ENCODE peak calls at places on chromosome 3, in six cellular contexts. K is T-helper 17 cell; S is islet precursor cell; Z is EL; Y is T-helper 1 cell; H is stimulated activated CD8-positive, alpha-beta memory T cell treated with anti-CD3 and anti-CD28 coated beads, Interleukin-15, amount 100 ng/mL, for 4 hours. P is an unnamed sample.

GRCh38 chr3:11784962-11785361 is 61.7 kb downstream of the TAMM41 start:
- DNase-seq in K (no peak), S (no peak), Z (no peak), Y (peak), H (no peak), P (no peak)

GRCh38 chr3:126146525-126147146 is 33.8 kb downstream of the ALDH1L1 start:
- DNase-seq in K (no peak), S (peak), Z (no peak), Y (no peak), H (no peak), P (peak)

GRCh38 chr3:106025151-106025722 is 156.4 kb upstream of the CBLB start:
- DNase-seq in K (no peak), S (peak), Z (no peak), Y (no peak), H (no peak), P (peak)

GRCh38 chr3:53763353-53763752 is 82.9 kb downstream of the CHDH start:
- DNase-seq in K (no peak), S (no peak), Z (no peak), Y (no peak), H (no peak), P (no peak)

GRCh38 chr3:64575211-64575844 is 112.5 kb downstream of the ADAMTS9 start:
- DNase-seq in K (no peak), S (no peak), Z (peak), Y (no peak), H (no peak), P (no peak)

GRCh38 chr3:192409203-192409837 is 318.0 kb downstream of the FGF12 start:
- DNase-seq in K (no peak), S (peak), Z (peak), Y (no peak), H (no peak), P (no peak)

GRCh38 chr3:8743911-8744310 is 10.3 kb downstream of the CAV3 start:
- DNase-seq in K (no peak), S (no peak), Z (no peak), Y (no peak), H (no peak), P (no peak)

GRCh38 chr3:66644549-66644948 is 143.7 kb upstream of the LRIG1 start:
- DNase-seq in K (no peak), S (no peak), Z (no peak), Y (no peak), H (no peak), P (no peak)

GRCh38 chr3:145015243-145015642 is 1043.6 kb downstream of the DIPK2A start:
- DNase-seq in K (no peak), S (no peak), Z (no peak), Y (no peak), H (no peak), P (no peak)